ENCODE peak calls at places on chromosomes 11 and 22, in five cellular contexts. W is SK-N-DZ, A is epithelial cell of esophagus, H is sigmoid colon, G is stomach. P is an unnamed sample.
A peak's percentile ranks its signal among the peaks of the same experiment; 100 is the strongest.

GRCh38 chr22:17903564-17904295 is 120.6 kb downstream of the MICAL3 start:
- DNase-seq in A (no peak), H (no peak), W (no peak), G (no peak), P (no peak)

GRCh38 chr22:41936894-41937169 is 10.1 kb downstream of the CENPM start:
- DNase-seq in A (no peak), H (no peak), W (no peak), G (no peak), P (no peak)

GRCh38 chr11:94153320-94153719 is 24.7 kb downstream of the PANX1 start:
- DNase-seq in H (no peak), W (no peak), G (peak; percentile 54), A (no peak), P (no peak)

GRCh38 chr11:27971256-27971655 is 136.7 kb downstream of the KIF18A start:
- DNase-seq in H (no peak), G (no peak), A (no peak), W (no peak), P (no peak)

GRCh38 chr11:70080763-70081162 is 2.6 kb downstream of the ANO1 start:
- DNase-seq in W (no peak), G (peak; percentile 65), A (peak; percentile 98), H (no peak), P (no peak)

GRCh38 chr22:18023509-18024275 is 669 bp downstream of the MICAL3 start:
- DNase-seq in W (peak; percentile 79), G (peak; percentile 69), H (peak; percentile 93), A (peak; percentile 94), P (peak; percentile 36)

GRCh38 chr22:44711236-44711560 is 9.2 kb downstream of the PRR5 start:
- DNase-seq in G (no peak), W (no peak), A (no peak), H (no peak), P (no peak)

GRCh38 chr11:126653040-126653439 is 297.6 kb downstream of the ST3GAL4 start:
- DNase-seq in W (no peak), A (no peak), H (no peak), G (no peak), P (no peak)

GRCh38 chr22:29628982-29629381 is 25.5 kb downstream of the NF2 start:
- DNase-seq in G (no peak), W (no peak), A (no peak), H (no peak), P (no peak)

GRCh38 chr22:37173709-37174108 is 14.3 kb downstream of the C1QTNF6 start:
- DNase-seq in H (peak; percentile 79), G (no peak), A (no peak), W (no peak), P (no peak)

GRCh38 chr11:80727315-80727714 is 1286.5 kb upstream of the TENM4 start:
- DNase-seq in G (no peak), H (no peak), W (peak; percentile 37), A (peak; percentile 50), P (no peak)

GRCh38 chr11:105230586-105230985 is 91.0 kb upstream of the CARD18 start:
- DNase-seq in W (no peak), H (no peak), G (no peak), A (peak; percentile 36), P (no peak)

GRCh38 chr22:37739000-37739399 is 42.2 kb downstream of the TRIOBP start:
- DNase-seq in W (peak; percentile 47), A (no peak), G (no peak), H (peak; percentile 93), P (no peak)

GRCh38 chr22:40502919-40503318 is 132.5 kb downstream of the SGSM3 start:
- DNase-seq in W (no peak), G (no peak), H (no peak), A (no peak), P (no peak)

GRCh38 chr11:41115066-41115465 is 344.4 kb downstream of the LRRC4C start:
- DNase-seq in H (no peak), G (no peak), W (no peak), A (no peak), P (no peak)

GRCh38 chr11:110289472-110289871 is 6.9 kb downstream of the RDX start:
- DNase-seq in W (no peak), H (no peak), A (no peak), G (no peak), P (no peak)

GRCh38 chr11:117428856-117429229 is 101.2 kb downstream of the CEP164 start:
- DNase-seq in W (no peak), A (no peak), H (no peak), G (no peak), P (no peak)

GRCh38 chr11:65954771-65955170 is 6.8 kb upstream of the SART1 start:
- DNase-seq in A (peak; percentile 83), W (no peak), H (no peak), G (no peak), P (no peak)

GRCh38 chr22:47232197-47232596 is 469.7 kb downstream of the TBC1D22A start:
- DNase-seq in W (no peak), A (no peak), G (no peak), H (no peak), P (no peak)

GRCh38 chr22:23202812-23203451 is 22.6 kb downstream of the BCR start:
- DNase-seq in H (no peak), G (no peak), W (no peak), A (no peak), P (no peak)

GRCh38 chr22:24768537-24769374 is 5.8 kb downstream of the PIWIL3 start:
- DNase-seq in W (peak; percentile 57), H (peak; percentile 70), A (peak; percentile 69), G (peak; percentile 81), P (peak; percentile 9)

GRCh38 chr22:39242809-39243442 is 1.9 kb downstream of the PDGFB start:
- DNase-seq in W (no peak), A (peak; percentile 54), G (peak; percentile 73), H (no peak), P (peak; percentile 16)